ENCODE peak calls at places on chromosome X, in nine cellular contexts. N, Z, O, K, G, A, D, I and S are unnamed samples.
A peak's percentile ranks its signal among the peaks of the same experiment; 100 is the strongest.

GRCh38 chrX:6041630-6042029 is 187.0 kb downstream of the NLGN4X start:
- DNase-seq in N (no peak), Z (no peak), O (no peak), K (no peak), G (no peak), A (no peak), D (no peak), I (no peak), S (no peak)

GRCh38 chrX:107272431-107272921 is 66.1 kb downstream of the DNAAF6 start:
- DNase-seq in N (no peak), Z (no peak), O (no peak), K (no peak), G (no peak), A (no peak), D (peak; percentile 67), I (no peak), S (peak; percentile 60)

GRCh38 chrX:120380699-120381098 is 18.8 kb downstream of the ATP1B4 start:
- DNase-seq in N (peak; percentile 0), Z (no peak), O (peak; percentile 17), K (peak; percentile 2), G (no peak), A (no peak), D (no peak), I (no peak), S (no peak)

GRCh38 chrX:79288723-79289122 is 78.4 kb downstream of the ITM2A start:
- DNase-seq in N (no peak), Z (no peak), O (no peak), K (no peak), G (no peak), A (no peak), D (no peak), I (no peak), S (no peak)

GRCh38 chrX:114959729-114960128 is 57.7 kb downstream of the IL13RA2 start:
- DNase-seq in N (peak; percentile 3), Z (no peak), O (no peak), K (no peak), G (no peak), A (no peak), D (no peak), I (no peak), S (no peak)

GRCh38 chrX:79415056-79415455 is 47.9 kb upstream of the ITM2A start:
- DNase-seq in N (no peak), Z (no peak), O (no peak), K (no peak), G (no peak), A (no peak), D (no peak), I (no peak), S (no peak)

GRCh38 chrX:84174348-84174747 is 13.7 kb downstream of the RPS6KA6 start:
- DNase-seq in N (no peak), Z (no peak), O (no peak), K (no peak), G (no peak), A (no peak), D (no peak), I (no peak), S (no peak)

GRCh38 chrX:25112156-25112555 is 96.4 kb upstream of the ARX start:
- DNase-seq in N (no peak), Z (no peak), O (no peak), K (no peak), G (no peak), A (no peak), D (no peak), I (no peak), S (no peak)

GRCh38 chrX:124504106-124504983 is 158.0 kb downstream of the SH2D1A start:
- DNase-seq in N (no peak), Z (no peak), O (no peak), K (no peak), G (no peak), A (no peak), D (no peak), I (no peak), S (no peak)
- H3K4me3 ChIP-seq in N (no peak overlapping the region), Z (no peak overlapping the region), O (no peak overlapping the region), K (no peak overlapping the region), G (no peak overlapping the region), A (no peak overlapping the region), D (no peak overlapping the region), I (no peak overlapping the region), S (no peak overlapping the region)

DNA sequence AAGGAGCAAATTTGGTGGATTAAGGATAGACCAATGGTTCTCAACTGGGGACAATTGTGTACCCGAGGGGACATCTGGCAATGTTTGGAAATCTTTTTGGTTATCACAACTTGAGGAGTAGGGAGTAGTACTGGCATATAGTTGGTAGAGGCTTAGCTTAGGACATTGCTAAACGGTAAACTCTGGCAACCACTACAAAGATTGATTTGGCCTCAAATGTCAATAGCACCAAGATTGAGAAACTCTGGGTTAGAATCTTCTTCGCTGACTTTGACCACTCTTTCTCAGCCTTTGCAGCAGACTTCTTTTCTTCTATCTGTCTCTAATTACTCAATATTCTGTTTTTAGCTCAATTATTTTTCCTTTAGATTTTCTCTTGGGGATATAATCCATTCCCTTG is 1.5 kb upstream of the NBDY start:
- DNase-seq in N (no peak), Z (no peak), O (no peak), K (no peak), G (no peak), A (no peak), D (no peak), I (no peak), S (no peak)
- H3K27ac ChIP-seq in N (no peak overlapping the region), Z (no peak overlapping the region), O (no peak overlapping the region), K (no peak overlapping the region), G (no peak overlapping the region), A (no peak overlapping the region), D (no peak overlapping the region), I (no peak overlapping the region), S (no peak overlapping the region)

GRCh38 chrX:47646636-47647035 is 3.7 kb downstream of the ELK1 start:
- DNase-seq in N (no peak), Z (no peak), O (no peak), K (no peak), G (no peak), A (no peak), D (no peak), I (no peak), S (no peak)

GRCh38 chrX:47644557-47645091 is 5.7 kb downstream of the ELK1 start:
- DNase-seq in N (peak; percentile 64), Z (no peak), O (no peak), K (no peak), G (no peak), A (no peak), D (no peak), I (no peak), S (no peak)

GRCh38 chrX:47648376-47648775 is 2.0 kb downstream of the ELK1 start:
- DNase-seq in N (no peak), Z (no peak), O (no peak), K (no peak), G (no peak), A (no peak), D (no peak), I (no peak), S (no peak)

GRCh38 chrX:47643926-47644325 is 6.4 kb downstream of the ELK1 start:
- DNase-seq in N (peak; percentile 58), Z (no peak), O (no peak), K (peak; percentile 40), G (no peak), A (no peak), D (no peak), I (no peak), S (no peak)

GRCh38 chrX:47645530-47645929 is 4.8 kb downstream of the ELK1 start:
- DNase-seq in N (no peak), Z (no peak), O (no peak), K (no peak), G (no peak), A (no peak), D (no peak), I (no peak), S (no peak)
- H3K4me3 ChIP-seq in N (no peak overlapping the region), Z (no peak overlapping the region), O (no peak overlapping the region), K (no peak overlapping the region), G (no peak overlapping the region), A (no peak overlapping the region), D (no peak overlapping the region), I (no peak overlapping the region), S (no peak overlapping the region)

DNA sequence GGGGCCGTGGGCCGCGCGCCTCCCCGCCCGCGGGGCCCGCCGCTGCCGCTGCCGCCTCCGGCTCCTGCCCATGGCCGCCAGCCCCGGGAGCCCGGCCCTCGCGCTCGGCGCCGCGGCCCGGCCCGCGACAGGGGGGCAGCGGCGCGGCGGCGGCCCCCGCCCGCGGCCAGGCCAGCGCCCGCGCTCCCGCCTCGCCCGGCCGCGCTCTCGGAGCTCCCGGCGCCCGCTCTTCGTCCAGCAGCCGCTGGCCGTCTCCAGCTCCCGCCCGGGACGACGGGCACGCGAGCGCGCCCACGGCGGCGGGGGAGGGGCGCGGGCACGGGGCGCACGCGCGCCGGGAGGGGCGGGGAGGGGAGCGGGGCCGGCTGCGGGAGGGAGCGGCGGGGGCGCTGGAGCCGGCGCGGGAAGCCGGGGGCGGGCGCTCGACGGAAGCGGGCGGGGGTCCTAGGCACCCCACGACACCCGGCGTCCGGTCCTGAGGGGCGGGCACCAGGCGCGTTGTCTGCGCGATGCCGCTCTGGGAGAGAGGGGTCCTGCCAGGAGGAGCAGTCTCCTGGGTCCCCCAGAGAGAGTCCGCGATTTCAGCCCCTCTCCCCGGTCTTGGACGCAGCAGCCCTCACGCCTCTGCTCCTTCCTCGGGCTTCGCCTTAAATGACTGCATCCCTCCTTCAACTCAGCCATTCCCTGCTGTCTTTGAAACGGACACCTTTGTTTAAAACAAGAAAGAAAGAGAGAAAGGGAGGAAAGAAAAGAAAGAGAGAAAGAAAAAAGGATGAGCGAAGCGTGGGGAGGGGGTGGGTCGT is 489 bp upstream of the PDZD4 start:
- DNase-seq in N (no peak), Z (no peak), O (no peak), K (no peak), G (no peak), A (no peak), D (no peak), I (no peak), S (no peak)
- H3K27ac ChIP-seq in N (no peak overlapping the region), Z (no peak overlapping the region), O (no peak overlapping the region), K (no peak overlapping the region), G (no peak overlapping the region), A (no peak overlapping the region), D (no peak overlapping the region), I (no peak overlapping the region), S (no peak overlapping the region)

GRCh38 chrX:47573334-47574095 is 8.7 kb upstream of the TIMP1 start:
- DNase-seq in N (peak; percentile 43), Z (peak; percentile 71), O (no peak), K (no peak), G (no peak), A (peak; percentile 52), D (peak; percentile 69), I (no peak), S (no peak)

GRCh38 chrX:47576021-47576898 is 6.0 kb upstream of the TIMP1 start:
- DNase-seq in N (no peak), Z (no peak), O (no peak), K (no peak), G (no peak), A (no peak), D (no peak), I (no peak), S (no peak)

GRCh38 chrX:47574096-47574553 is 8.1 kb upstream of the TIMP1 start:
- DNase-seq in N (peak; percentile 41), Z (no peak), O (no peak), K (no peak), G (no peak), A (no peak), D (no peak), I (no peak), S (no peak)

GRCh38 chrX:47572773-47573333 is 9.4 kb upstream of the TIMP1 start:
- DNase-seq in N (no peak), Z (no peak), O (no peak), K (no peak), G (no peak), A (no peak), D (no peak), I (no peak), S (no peak)

GRCh38 chrX:47574609-47575325 is 7.5 kb upstream of the TIMP1 start:
- DNase-seq in N (peak; percentile 48), Z (no peak), O (no peak), K (no peak), G (no peak), A (no peak), D (no peak), I (no peak), S (no peak)
- H3K4me3 ChIP-seq in N (no peak overlapping the region), Z (no peak overlapping the region), O (no peak overlapping the region), K (no peak overlapping the region), G (no peak overlapping the region), A (peak overlapping the region; percentile 63), D (peak overlapping the region; percentile 63), I (no peak overlapping the region), S (no peak overlapping the region)